ENCODE peak calls at places on chromosomes 7 and 10, in four cellular contexts. Q is glutamatergic neuron, E is GM12864, U is endothelial cell. W is an unnamed sample.

GRCh38 chr10:26557641-26558014 is 119.5 kb downstream of the APBB1IP start:
- DNase-seq in U (no peak), E (no peak), Q (no peak), W (no peak)

GRCh38 chr10:65571011-65571570 is 1354.7 kb upstream of the LRRTM3 start:
- DNase-seq in Q (no peak), E (no peak), U (no peak), W (no peak)

GRCh38 chr7:114910787-114911186 is 11.1 kb upstream of the MDFIC start:
- DNase-seq in Q (no peak), E (no peak), U (no peak), W (no peak)

GRCh38 chr7:73707045-73707631 is 12.3 kb downstream of the STX1A start:
- DNase-seq in E (no peak), U (no peak), Q (peak), W (no peak)

GRCh38 chr7:121623130-121623872 is 227.2 kb upstream of the FAM3C start:
- DNase-seq in Q (no peak), U (no peak), E (no peak), W (no peak)

GRCh38 chr10:124641282-124642075 is 102.7 kb downstream of the FAM53B start:
- DNase-seq in U (no peak), Q (no peak), E (no peak), W (no peak)

GRCh38 chr10:4186849-4187248 is 401.8 kb upstream of the KLF6 start:
- DNase-seq in E (no peak), U (no peak), Q (no peak), W (no peak)

GRCh38 chr10:98469532-98469931 is 22.8 kb upstream of the HPS1 start:
- DNase-seq in E (no peak), U (no peak), Q (no peak), W (no peak)

GRCh38 chr7:74288034-74288881 is 949 bp upstream of the CLIP2 start:
- DNase-seq in U (no peak), Q (no peak), E (no peak), W (no peak)

GRCh38 chr10:102150970-102151773 is 1.0 kb upstream of the NOLC1 start:
- DNase-seq in Q (no peak), E (no peak), U (no peak), W (no peak)

GRCh38 chr10:103854687-103855423 is 521 bp downstream of the SH3PXD2A start:
- DNase-seq in Q (peak), E (no peak), U (peak), W (no peak)

GRCh38 chr7:43491123-43491522 is 91.8 kb upstream of the STK17A start:
- DNase-seq in U (no peak), E (no peak), Q (no peak), W (no peak)

GRCh38 chr7:99579956-99580777 is 17.9 kb upstream of the TMEM225B start:
- DNase-seq in Q (peak), E (no peak), U (peak), W (no peak)
- TF ChIP-seq CTCF in Q (peak), E (peak), U (peak), W (peak)

GRCh38 chr7:122675621-122676020 is 23.3 kb downstream of the RNF133 start:
- DNase-seq in U (no peak), Q (no peak), E (no peak), W (no peak)
- TF ChIP-seq CTCF in U (no peak), Q (no peak), E (no peak), W (no peak)

DNA sequence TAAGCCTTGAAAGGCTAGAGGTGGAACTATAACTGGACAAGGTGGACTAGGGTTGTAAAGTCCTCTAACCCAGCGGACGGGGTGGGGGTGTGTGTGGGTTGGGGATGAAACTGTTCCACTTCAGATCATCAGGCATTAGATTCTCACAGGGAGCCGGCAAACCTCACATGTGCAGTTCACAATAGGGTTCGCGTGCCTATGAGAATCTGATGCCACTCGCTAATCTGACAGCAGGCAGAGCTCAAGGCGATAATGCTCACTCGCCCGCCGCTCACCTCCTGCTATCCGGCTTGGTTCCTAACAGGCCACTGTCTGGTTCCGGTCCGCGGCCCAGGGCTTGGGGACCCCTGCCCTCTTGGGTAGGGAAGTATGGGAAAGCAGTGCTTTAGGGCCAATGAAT is 984 bp upstream of the ERLIN1 start:
- DNase-seq in Q (no peak), U (no peak), E (no peak), W (no peak)
- TF ChIP-seq CTCF in Q (no peak), U (no peak), E (no peak), W (no peak)

GRCh38 chr10:73785721-73786511 is 510 bp downstream of the ZSWIM8 start:
- DNase-seq in Q (peak), U (peak), E (no peak), W (peak)
- TF ChIP-seq CTCF in Q (no peak), U (no peak), E (no peak), W (peak)

DNA sequence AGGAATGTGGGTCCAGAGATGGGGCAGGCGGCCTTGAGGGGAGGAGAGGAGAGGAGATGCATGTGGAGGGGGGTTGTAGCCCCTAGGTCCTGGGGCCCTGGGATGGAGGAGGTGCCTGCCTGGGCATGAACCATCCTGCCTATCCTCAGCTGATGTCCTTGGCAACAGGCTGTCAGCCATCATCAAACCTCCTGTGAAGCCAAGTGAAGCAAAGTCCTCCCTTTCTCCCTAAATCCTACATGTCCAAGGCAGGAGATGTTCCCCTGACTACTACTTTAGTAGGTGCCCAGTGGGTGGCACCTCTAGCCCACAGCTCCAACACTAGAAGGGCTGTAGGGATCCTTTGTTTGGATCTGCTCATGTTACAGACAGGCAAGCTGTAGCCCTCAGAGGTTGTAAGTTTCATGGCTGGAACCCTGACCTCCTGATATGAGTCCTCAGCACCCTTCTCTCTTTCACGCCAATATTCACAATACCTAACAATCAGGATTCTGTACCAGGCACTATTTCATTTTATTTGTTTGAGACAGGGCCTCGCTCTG is 66.6 kb upstream of the SYPL1 start:
- DNase-seq in U (no peak), E (no peak), Q (no peak), W (peak)
- TF ChIP-seq CTCF in U (no peak), E (peak), Q (no peak), W (peak)

GRCh38 chr10:99964791-99965190 is 45.0 kb downstream of the DNMBP start:
- DNase-seq in Q (no peak), U (no peak), E (no peak), W (no peak)
- TF ChIP-seq CTCF in Q (no peak), U (no peak), E (no peak), W (peak)

GRCh38 chr10:101140950-101141621 is 10.0 kb downstream of the TLX1 start:
- DNase-seq in E (no peak), U (no peak), Q (no peak), W (no peak)

GRCh38 chr10:101141622-101142532 is 10.8 kb downstream of the TLX1 start:
- DNase-seq in U (peak), Q (peak), E (peak), W (peak)

GRCh38 chr10:101138788-101139420 is 7.8 kb downstream of the TLX1 start:
- DNase-seq in E (no peak), Q (no peak), U (no peak), W (no peak)

GRCh38 chr10:101139421-101139911 is 8.4 kb downstream of the TLX1 start:
- DNase-seq in E (no peak), Q (peak), U (peak), W (no peak)

GRCh38 chr10:101140084-101140949 is 9.2 kb downstream of the TLX1 start:
- DNase-seq in E (no peak), U (no peak), Q (no peak), W (no peak)
- TF ChIP-seq CTCF in E (no peak), U (no peak), Q (no peak), W (no peak)

W was measured in right lobe of liver.